ENCODE peak calls at places on chromosomes 12 and 14, in five cellular contexts. G, D, F, P and Y are unnamed samples.

GRCh38 chr12:1821805-1822204 is 1.4 kb downstream of the LRTM2 start:
- DNase-seq in F (no peak), D (no peak), G (no peak), P (no peak), Y (no peak)

GRCh38 chr14:68927956-68928675 is 51.0 kb downstream of the ACTN1 start:
- DNase-seq in G (no peak), D (no peak), F (no peak), P (no peak), Y (no peak)

GRCh38 chr14:26204954-26205479 is 392.8 kb downstream of the NOVA1 start:
- DNase-seq in G (peak; percentile 23), D (no peak), P (peak; percentile 48), F (peak; percentile 72), Y (peak; percentile 70)

GRCh38 chr12:8648598-8649205 is 13.9 kb downstream of the MFAP5 start:
- DNase-seq in D (no peak), P (no peak), G (no peak), F (no peak), Y (no peak)

GRCh38 chr14:59406454-59407245 is 58.5 kb downstream of the GPR135 start:
- DNase-seq in F (no peak), P (peak; percentile 87), G (no peak), D (peak; percentile 66), Y (no peak)

GRCh38 chr14:33596211-33597080 is 354.4 kb downstream of the EGLN3 start:
- DNase-seq in G (no peak), P (peak; percentile 42), F (no peak), D (no peak), Y (no peak)

GRCh38 chr12:118493962-118494361 is 117.6 kb downstream of the SUDS3 start:
- DNase-seq in D (no peak), P (no peak), G (no peak), F (no peak), Y (no peak)

GRCh38 chr12:96510306-96510764 is 21.0 kb downstream of the CFAP54 start:
- DNase-seq in P (peak; percentile 96), D (no peak), G (no peak), F (no peak), Y (no peak)

GRCh38 chr14:74955229-74955999 is at the start of gene PGF:
- DNase-seq in P (peak; percentile 72), D (no peak), F (peak; percentile 83), G (peak; percentile 54), Y (peak; percentile 89)

GRCh38 chr14:99667821-99668220 is 16.3 kb upstream of the CYP46A1 start:
- DNase-seq in D (no peak), P (no peak), F (no peak), G (no peak), Y (no peak)

GRCh38 chr12:101209319-101210302 is at the start of gene SLC5A8:
- DNase-seq in G (no peak), D (no peak), P (no peak), F (no peak), Y (no peak)

GRCh38 chr12:164207-164606 is 49.8 kb downstream of the SLC6A12 start:
- DNase-seq in F (no peak), D (no peak), P (no peak), G (no peak), Y (no peak)

GRCh38 chr12:68270358-68270757 is 17.0 kb upstream of the IL22 start:
- DNase-seq in P (no peak), G (no peak), F (no peak), D (no peak), Y (no peak)

GRCh38 chr14:96146131-96146771 is 58.4 kb upstream of the BDKRB2 start:
- DNase-seq in G (no peak), P (peak; percentile 80), D (no peak), F (peak; percentile 77), Y (no peak)

GRCh38 chr12:64171715-64172114 is 50.4 kb downstream of the KICS2 start:
- DNase-seq in D (peak; percentile 5), G (no peak), F (no peak), P (peak; percentile 45), Y (no peak)

GRCh38 chr14:21072102-21072501 is 2.0 kb downstream of the ARHGEF40 start:
- DNase-seq in F (no peak), D (no peak), G (no peak), P (no peak), Y (no peak)

GRCh38 chr12:43267782-43268181 is 284.2 kb downstream of the ADAMTS20 start:
- DNase-seq in F (no peak), G (no peak), P (peak; percentile 92), D (no peak), Y (no peak)

GRCh38 chr12:127081058-127081457 is 1185.9 kb upstream of the TMEM132C start:
- DNase-seq in P (no peak), F (no peak), G (no peak), D (no peak), Y (no peak)

GRCh38 chr14:74551431-74551830 is 57.9 kb downstream of the ISCA2 start:
- DNase-seq in P (no peak), G (no peak), D (no peak), F (no peak), Y (peak; percentile 47)

GRCh38 chr14:105069554-105069886 is 4.3 kb upstream of the GPR132 start:
- DNase-seq in G (no peak), F (no peak), P (no peak), D (no peak), Y (no peak)

GRCh38 chr12:115440438-115440837 is 756.5 kb upstream of the TBX3 start:
- DNase-seq in P (no peak), F (no peak), D (peak; percentile 66), G (no peak), Y (no peak)

GRCh38 chr12:62123721-62124203 is 136.4 kb upstream of the USP15 start:
- DNase-seq in P (peak; percentile 31), D (peak; percentile 31), G (no peak), F (no peak), Y (no peak)

GRCh38 chr12:63919758-63920157 is 75.3 kb downstream of the SRGAP1 start:
- DNase-seq in G (no peak), D (no peak), F (no peak), P (peak; percentile 29), Y (no peak)

GRCh38 chr14:89720741-89721315 is 233.7 kb downstream of the EFCAB11 start:
- DNase-seq in D (no peak), F (no peak), P (no peak), G (no peak), Y (peak; percentile 90)

GRCh38 chr12:121513464-121514183 is 67.2 kb downstream of the KDM2B start:
- DNase-seq in D (peak; percentile 78), G (no peak), F (no peak), P (no peak), Y (peak; percentile 81)

GRCh38 chr14:87630808-87631207 is 362.2 kb downstream of the GALC start:
- DNase-seq in D (no peak), P (no peak), F (no peak), G (no peak), Y (no peak)

GRCh38 chr14:27660683-27661082 is 1062.8 kb upstream of the NOVA1 start:
- DNase-seq in D (no peak), G (no peak), F (no peak), P (no peak), Y (no peak)

GRCh38 chr12:88291498-88292131 is 149.5 kb downstream of the TMTC3 start:
- DNase-seq in P (peak; percentile 24), F (no peak), D (no peak), G (no peak), Y (no peak)

GRCh38 chr14:91280129-91280528 is 35.6 kb upstream of the GPR68 start:
- DNase-seq in G (no peak), D (no peak), P (no peak), F (no peak), Y (no peak)

GRCh38 chr14:74618078-74618952 is 6.3 kb upstream of the LTBP2 start:
- DNase-seq in F (no peak), G (no peak), P (peak; percentile 83), D (peak; percentile 90), Y (peak; percentile 87)

GRCh38 chr12:53481957-53482586 is 17.2 kb downstream of the MAP3K12 start:
- DNase-seq in F (peak; percentile 68), P (no peak), G (no peak), D (peak; percentile 49), Y (no peak)

GRCh38 chr12:53482626-53483165 is 16.6 kb downstream of the MAP3K12 start:
- DNase-seq in F (peak; percentile 66), G (no peak), D (no peak), P (no peak), Y (no peak)

GRCh38 chr12:53479314-53479713 is 19.9 kb downstream of the MAP3K12 start:
- DNase-seq in G (no peak), D (no peak), P (no peak), F (peak; percentile 39), Y (no peak)

GRCh38 chr12:53480425-53481107 is 18.7 kb downstream of the MAP3K12 start:
- DNase-seq in P (no peak), F (peak; percentile 52), D (no peak), G (no peak), Y (no peak)

GRCh38 chr12:53481108-53481442 is 18.2 kb downstream of the MAP3K12 start:
- DNase-seq in D (no peak), P (no peak), F (no peak), G (no peak), Y (no peak)
- TF ChIP-seq POLR2A in D (peak; percentile 35), P (no peak), F (no peak), G (no peak), Y (no peak)

GRCh38 chr14:106875503-106875902 is 1349.1 kb downstream of the TMEM121 start:
- DNase-seq in G (no peak), P (no peak), D (no peak), F (no peak), Y (peak; percentile 81)
- H3K9me3 ChIP-seq in G (no peaks in the 10 kb centered on the region), P (no peaks in the 10 kb centered on the region), D (no peaks in the 10 kb centered on the region), F (no peaks in the 10 kb centered on the region), Y (no peaks in the 10 kb centered on the region)

GRCh38 chr12:119809023-119809422 is 68.1 kb downstream of the CIT start:
- DNase-seq in G (no peak), P (peak; percentile 8), F (no peak), D (no peak), Y (no peak)

GRCh38 chr12:119807380-119807779 is 69.7 kb downstream of the CIT start:
- DNase-seq in P (no peak), G (no peak), F (no peak), D (no peak), Y (no peak)

GRCh38 chr12:119804011-119804641 is 73.0 kb downstream of the CIT start:
- DNase-seq in F (peak; percentile 71), D (peak; percentile 54), G (no peak), P (peak; percentile 71), Y (no peak)

GRCh38 chr12:119803391-119803791 is 73.7 kb downstream of the CIT start:
- DNase-seq in G (no peak), P (no peak), D (no peak), F (no peak), Y (no peak)

GRCh38 chr12:119808441-119808840 is 68.7 kb downstream of the CIT start:
- DNase-seq in D (no peak), F (no peak), P (no peak), G (no peak), Y (no peak)
- TF ChIP-seq CTCF in D (no peak), F (no peak), P (no peak), G (no peak), Y (no peak)

DNA sequence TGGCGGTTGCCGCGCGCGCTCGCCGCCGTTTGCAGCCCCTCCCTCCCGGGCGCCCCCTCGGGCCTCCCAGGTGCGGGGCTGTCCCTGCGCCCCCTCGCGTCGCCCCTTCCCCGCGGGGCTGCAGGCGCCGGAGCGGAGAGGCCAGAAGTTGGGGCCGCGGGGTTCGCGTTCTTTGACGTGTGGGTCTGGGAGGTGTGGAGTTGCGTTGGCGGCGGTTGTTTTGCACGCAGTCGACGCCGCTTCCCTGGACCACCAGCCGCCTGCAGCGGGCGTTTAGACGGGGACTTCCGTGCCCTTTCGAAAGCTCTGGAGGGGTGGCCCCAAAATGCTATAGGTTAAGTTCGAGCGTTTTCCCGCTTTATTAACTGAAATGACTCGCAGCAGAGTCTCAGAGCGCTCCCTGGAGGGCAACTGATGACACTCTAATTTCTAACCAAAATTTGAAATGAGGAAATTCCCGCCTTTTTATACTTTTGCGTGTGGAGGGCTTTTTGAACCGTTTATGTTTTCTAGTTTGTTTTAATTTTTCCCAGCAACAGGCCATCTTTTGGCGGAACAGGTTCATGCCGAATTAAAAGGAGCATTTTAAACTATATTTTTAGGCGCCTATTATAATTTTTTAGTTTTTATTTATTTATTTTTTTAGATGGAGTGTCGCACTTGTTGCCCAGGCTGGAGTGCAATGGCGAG is 939 bp downstream of the TMPO start:
- DNase-seq in P (peak; percentile 78), F (peak; percentile 81), G (peak; percentile 33), D (peak; percentile 88), Y (peak; percentile 93)
- TF ChIP-seq POLR2A in P (no peak), F (no peak), G (no peak), D (peak; percentile 45), Y (no peak)